ENCODE peak calls at places on chromosomes 2 and 18, in six cellular contexts. C is CD4-positive, CD25-positive, alpha-beta regulatory T cell; M is endodermal cell; K is K562; F is Peyer's patch; H is right lobe of liver. P is an unnamed sample. For H3K4me1 and H3K36me3, the result is how much of the 10 kb centered on the place peaks cover.

GRCh38 chr2:3650140-3650944 is 7.7 kb upstream of the ALLC start:
- DNase-seq in C (no peak), M (peak), K (no peak), F (peak), H (no peak), P (no peak)

GRCh38 chr2:178152033-178152432 is 39.8 kb downstream of the RBM45 start:
- DNase-seq in C (no peak), M (no peak), K (no peak), F (no peak), H (no peak), P (peak)

GRCh38 chr2:150042844-150043503 is 444.5 kb downstream of the RND3 start:
- DNase-seq in C (no peak), M (no peak), K (no peak), F (no peak), H (no peak), P (no peak)

GRCh38 chr2:229296016-229296415 is 24.9 kb upstream of the PID1 start:
- DNase-seq in C (no peak), M (no peak), K (no peak), F (no peak), H (no peak), P (no peak)

GRCh38 chr2:11738589-11739436 is 7.6 kb upstream of the LPIN1 start:
- DNase-seq in C (no peak), M (peak), K (peak), F (no peak), H (peak), P (peak)

GRCh38 chr2:133504566-133505505 is 63.4 kb downstream of the NCKAP5 start:
- DNase-seq in C (no peak), M (no peak), K (no peak), F (no peak), H (peak), P (no peak)

GRCh38 chr2:240453461-240454030 is 18.1 kb downstream of the GPC1 start:
- DNase-seq in C (no peak), M (no peak), K (peak), F (no peak), H (no peak), P (no peak)

GRCh38 chr18:3071676-3072075 is 58.7 kb upstream of the LPIN2 start:
- DNase-seq in C (no peak), M (no peak), K (no peak), F (no peak), H (no peak), P (no peak)

GRCh38 chr2:206275274-206276160 is 1.1 kb downstream of the ZDBF2 start:
- DNase-seq in C (peak), M (no peak), K (no peak), F (no peak), H (no peak), P (peak)

GRCh38 chr2:48248251-48248933 is 281.6 kb upstream of the STON1 start:
- DNase-seq in C (no peak), M (peak), K (no peak), F (no peak), H (no peak), P (no peak)

GRCh38 chr2:218839430-218839829 is 7.8 kb upstream of the PRKAG3 start:
- DNase-seq in C (no peak), M (no peak), K (no peak), F (no peak), H (no peak), P (no peak)

GRCh38 chr18:2932247-2933181 is 80.4 kb downstream of the LPIN2 start:
- DNase-seq in C (peak), M (peak), K (peak), F (no peak), H (no peak), P (peak)

GRCh38 chr2:38907743-38908562 is 18.3 kb downstream of the ARHGEF33 start:
- DNase-seq in C (no peak), M (no peak), K (no peak), F (no peak), H (no peak), P (no peak)

GRCh38 chr2:20012282-20013060 is at the start of gene MATN3:
- DNase-seq in C (peak), M (peak), K (peak), F (peak), H (peak), P (no peak)

GRCh38 chr18:70195852-70196434 is 9.5 kb downstream of the RTTN start:
- DNase-seq in C (no peak), M (peak), K (peak), F (no peak), H (no peak), P (peak)

GRCh38 chr2:119106301-119106897 is 52.2 kb downstream of the C1QL2 start:
- DNase-seq in C (no peak), M (peak), K (peak), F (no peak), H (peak), P (peak)

GRCh38 chr2:157388827-157389226 is 55.1 kb downstream of the CYTIP start:
- DNase-seq in C (no peak), M (no peak), K (no peak), F (no peak), H (no peak), P (no peak)

GRCh38 chr2:2222931-2223330 is 108.1 kb downstream of the MYT1L start:
- DNase-seq in C (no peak), M (no peak), K (no peak), F (no peak), H (no peak), P (no peak)

GRCh38 chr2:112640467-112640799 is 5.3 kb upstream of the SLC20A1 start:
- DNase-seq in C (no peak), M (no peak), K (no peak), F (no peak), H (no peak), P (no peak)

GRCh38 chr2:236600892-236601291 is 31.3 kb downstream of the ACKR3 start:
- DNase-seq in C (no peak), M (no peak), K (no peak), F (no peak), H (no peak), P (no peak)

GRCh38 chr2:128563348-128563687 is 244.7 kb upstream of the HS6ST1 start:
- DNase-seq in C (no peak), M (no peak), K (no peak), F (no peak), H (no peak), P (no peak)

GRCh38 chr18:78798402-78799175 is 181.0 kb upstream of the SALL3 start:
- DNase-seq in C (no peak), M (no peak), K (no peak), F (no peak), H (no peak), P (no peak)

GRCh38 chr2:240983361-240983995 is 14.9 kb upstream of the SNED1 start:
- DNase-seq in C (no peak), M (peak), K (peak), F (peak), H (peak), P (peak)

GRCh38 chr2:224417361-224417729 is 15.4 kb upstream of the FAM124B start:
- DNase-seq in C (no peak), M (no peak), K (no peak), F (no peak), H (no peak), P (no peak)

GRCh38 chr2:30421551-30422436 is 25.3 kb upstream of the LCLAT1 start:
- DNase-seq in C (no peak), M (peak), K (no peak), F (no peak), H (no peak), P (peak)

GRCh38 chr2:26598336-26599006 is 42.7 kb downstream of the CIB4 start:
- DNase-seq in C (no peak), M (peak), K (no peak), F (peak), H (no peak), P (no peak)

GRCh38 chr2:35410431-35411061 is 945.0 kb upstream of the CRIM1 start:
- DNase-seq in C (no peak), M (peak), K (peak), F (peak), H (peak), P (peak)

GRCh38 chr18:68275616-68276015 is 439.3 kb downstream of the TMX3 start:
- DNase-seq in C (no peak), M (no peak), K (no peak), F (no peak), H (no peak), P (no peak)

GRCh38 chr2:204691911-204692510 is 146.7 kb downstream of the PARD3B start:
- DNase-seq in C (no peak), M (peak), K (peak), F (no peak), H (no peak), P (peak)

GRCh38 chr2:213065583-213066444 is 85.6 kb downstream of the IKZF2 start:
- DNase-seq in C (peak), M (peak), K (no peak), F (peak), H (peak), P (no peak)
- H3K4me3 ChIP-seq in C (peak), M (no peak), K (no peak), F (no peak), H (peak), P (no peak)

GRCh38 chr2:158501301-158501700 is 44.5 kb downstream of the PKP4 start:
- DNase-seq in C (no peak), M (no peak), K (no peak), F (no peak), H (peak), P (no peak)

GRCh38 chr2:158505448-158505934 is 48.7 kb downstream of the PKP4 start:
- DNase-seq in C (no peak), M (peak), K (peak), F (no peak), H (no peak), P (no peak)

GRCh38 chr2:158499383-158499782 is 42.6 kb downstream of the PKP4 start:
- DNase-seq in C (no peak), M (no peak), K (no peak), F (no peak), H (no peak), P (no peak)

GRCh38 chr2:158504088-158504487 is 47.3 kb downstream of the PKP4 start:
- DNase-seq in C (no peak), M (no peak), K (no peak), F (no peak), H (no peak), P (no peak)

GRCh38 chr2:158502984-158503383 is 46.2 kb downstream of the PKP4 start:
- DNase-seq in C (no peak), M (no peak), K (no peak), F (no peak), H (no peak), P (no peak)
- H3K4me1 ChIP-seq in C (under half), M (under half), K (under half), F (under half), H (under half), P (under half)

DNA sequence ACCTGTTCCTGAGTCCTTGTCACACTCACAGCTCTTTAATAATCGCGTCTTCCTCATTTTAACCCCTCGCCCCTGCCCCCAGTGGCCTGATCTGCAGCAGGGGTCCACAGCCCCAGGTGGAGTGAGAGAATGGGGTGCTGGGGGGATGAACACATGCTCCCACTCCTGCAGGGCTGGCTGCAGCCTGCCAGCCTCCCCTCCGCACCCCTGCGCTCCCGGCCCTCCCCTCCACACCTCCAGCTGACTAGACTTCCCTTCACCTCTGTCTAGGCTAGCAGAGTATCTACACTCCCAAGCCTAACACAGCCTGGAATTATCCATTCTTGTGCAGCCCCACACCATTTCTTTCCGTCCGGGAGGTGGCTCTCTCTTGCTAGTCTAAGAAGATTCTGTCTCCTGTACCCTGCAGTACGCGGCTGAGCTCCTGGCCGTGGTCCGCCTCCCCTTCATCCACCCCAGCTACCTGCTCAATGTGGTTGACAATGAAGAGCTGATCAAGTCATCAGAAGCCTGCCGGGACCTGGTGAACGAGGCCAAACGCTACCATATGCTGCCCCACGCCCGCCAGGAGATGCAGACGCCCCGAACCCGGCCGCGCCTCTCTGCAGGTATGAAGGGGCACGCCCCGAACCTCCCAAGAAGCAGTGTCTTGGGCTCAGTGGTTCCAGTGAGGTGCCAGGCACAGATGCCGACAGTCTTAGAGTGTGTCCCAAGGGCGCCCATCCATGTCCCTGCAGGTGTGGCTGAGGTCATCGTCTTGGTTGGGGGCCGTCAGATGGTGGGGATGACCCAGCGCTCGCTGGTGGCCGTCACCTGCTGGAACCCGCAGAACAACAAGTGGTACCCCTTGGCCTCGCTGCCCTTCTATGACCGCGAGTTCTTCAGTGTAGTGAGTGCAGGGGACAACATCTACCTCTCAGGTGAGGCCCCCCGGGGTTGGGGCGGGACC is 231.4 kb downstream of the ATAD2B start:
- DNase-seq in C (no peak), M (no peak), K (no peak), F (no peak), H (no peak), P (no peak)
- H3K36me3 ChIP-seq in C (under half), M (under half), K (under half), F (under half), H (under half), P (under half)

GRCh38 chr2:68822207-68822872 is 48.9 kb downstream of the BMP10 start:
- DNase-seq in C (no peak), M (no peak), K (no peak), F (no peak), H (no peak), P (no peak)
- H3K4me3 ChIP-seq in C (no peak), M (no peak), K (no peak), F (no peak), H (no peak), P (no peak)